ENCODE peak calls at places on chromosomes 16 and 17, in five cellular contexts. E is thoracic aorta, Q is dorsolateral prefrontal cortex, R is transverse colon, J is AG04450. K is an unnamed sample.

GRCh38 chr17:20172378-20172775 is 163.2 kb downstream of the SPECC1 start:
- DNase-seq in E (no peak), Q (no peak), R (no peak), J (no peak), K (no peak)

GRCh38 chr17:83198366-83199341 is 119.2 kb downstream of the METRNL start:
- DNase-seq in E (peak), Q (no peak), R (no peak), J (no peak), K (peak)

GRCh38 chr16:19084879-19085278 is 17.5 kb downstream of the COQ7 start:
- DNase-seq in E (no peak), Q (no peak), R (no peak), J (no peak), K (no peak)

GRCh38 chr17:77644181-77644972 is 314.1 kb upstream of the TNRC6C start:
- DNase-seq in E (no peak), Q (no peak), R (no peak), J (no peak), K (no peak)

GRCh38 chr17:81537343-81537855 is 9.2 kb downstream of the FSCN2 start:
- DNase-seq in E (no peak), Q (no peak), R (peak), J (no peak), K (no peak)

GRCh38 chr16:51922476-51922875 is 624.5 kb downstream of the TOX3 start:
- DNase-seq in E (no peak), Q (no peak), R (no peak), J (no peak), K (no peak)

GRCh38 chr16:49027420-49027819 is 254.2 kb downstream of the CBLN1 start:
- DNase-seq in E (no peak), Q (no peak), R (no peak), J (no peak), K (no peak)

GRCh38 chr17:30477758-30478115 is 529 bp downstream of the GOSR1 start:
- DNase-seq in E (no peak), Q (no peak), R (no peak), J (no peak), K (no peak)

GRCh38 chr16:87762071-87762571 is 3.7 kb downstream of the KLHDC4 start:
- DNase-seq in E (no peak), Q (no peak), R (no peak), J (no peak), K (no peak)

GRCh38 chr17:65290041-65290440 is 152.9 kb downstream of the RGS9 start:
- DNase-seq in E (no peak), Q (no peak), R (peak), J (no peak), K (no peak)

GRCh38 chr17:78341559-78342437 is 18.1 kb downstream of the SOCS3 start:
- DNase-seq in E (no peak), Q (peak), R (peak), J (no peak), K (peak)

GRCh38 chr16:27983244-27983643 is 80.3 kb downstream of the GSG1L start:
- DNase-seq in E (no peak), Q (no peak), R (no peak), J (no peak), K (no peak)

DNA sequence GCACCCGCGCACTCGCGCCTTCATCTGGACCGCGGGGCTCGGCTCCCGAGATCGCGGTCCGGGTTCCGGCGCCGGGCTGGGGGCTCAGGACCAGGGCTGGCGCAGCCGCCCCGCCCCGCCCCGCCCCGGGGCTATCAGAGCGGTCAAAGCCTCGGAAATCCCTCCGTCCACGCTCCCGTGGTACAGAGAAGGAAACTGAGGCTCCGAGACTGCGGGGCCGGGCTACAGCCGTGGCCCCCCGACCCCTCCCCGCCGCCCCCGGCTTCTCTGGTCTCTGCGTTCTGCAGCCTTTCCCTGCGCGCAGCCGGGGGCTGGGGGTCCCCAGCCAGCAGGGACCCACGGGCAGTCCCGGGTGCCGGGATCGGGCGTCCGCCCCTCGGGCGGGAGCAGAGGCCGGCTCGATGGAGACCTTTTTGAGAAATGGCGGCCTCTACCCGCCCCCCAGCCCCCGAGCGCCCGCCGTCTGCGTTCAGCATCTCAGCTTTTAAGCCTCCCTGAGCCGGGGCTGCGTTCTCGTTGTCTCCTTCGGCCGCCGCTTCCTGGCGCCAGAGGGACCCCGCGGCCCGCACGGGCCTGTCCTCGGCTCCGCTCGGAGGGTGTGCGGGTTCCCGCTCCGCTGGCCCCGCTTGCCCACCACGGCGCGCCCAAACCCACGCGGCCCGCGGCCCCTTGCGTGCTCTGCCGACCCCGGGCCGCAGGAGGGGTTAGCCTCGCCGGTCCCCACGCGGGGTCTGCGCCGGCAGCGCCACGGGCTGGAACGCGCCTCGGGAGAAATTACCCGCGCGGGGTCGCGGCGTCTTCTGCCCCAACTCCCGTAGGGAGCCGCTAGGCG is 1.5 kb upstream of the NPTX1 start:
- DNase-seq in E (no peak), Q (peak), R (peak), J (no peak), K (peak)
- H3K4me3 ChIP-seq in E (peak), Q (peak), R (peak), J (peak), K (peak)

DNA sequence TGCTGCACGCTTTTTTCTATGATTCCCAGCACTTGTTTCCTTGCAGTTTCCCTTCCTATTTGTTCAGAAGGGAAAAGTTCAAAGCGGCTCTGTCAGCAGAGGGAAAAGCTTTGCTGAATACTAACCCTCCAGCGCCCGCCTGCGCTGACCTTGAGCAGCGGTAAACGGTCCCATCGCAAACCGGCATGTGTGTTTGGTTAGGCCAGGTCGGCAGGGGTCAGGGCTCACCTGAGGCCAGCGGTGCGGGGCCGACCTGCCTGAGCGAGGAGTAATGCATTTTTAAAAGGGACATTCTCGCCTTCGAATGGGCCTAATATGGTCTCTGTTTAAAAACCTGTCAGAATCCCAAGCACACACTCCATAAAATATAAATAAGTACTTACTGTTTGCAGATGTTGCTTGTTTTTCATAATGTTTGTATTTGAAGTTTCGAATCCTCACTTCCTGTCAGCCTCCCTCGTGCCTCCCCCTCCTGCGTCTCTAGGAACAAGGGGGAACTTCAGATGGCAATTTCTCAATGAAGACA is 110.1 kb downstream of the IRX3 start:
- DNase-seq in E (no peak), Q (no peak), R (no peak), J (no peak), K (no peak)
- H3K27ac ChIP-seq in E (no peak), Q (no peak), R (no peak), J (no peak), K (no peak)

GRCh38 chr17:21352981-21353265 is 23.2 kb upstream of the KCNJ12 start:
- DNase-seq in E (no peak), Q (no peak), R (no peak), J (no peak), K (no peak)
- H3K4me3 ChIP-seq in E (no peak), Q (no peak), R (no peak), J (no peak), K (no peak)

GRCh38 chr16:4637501-4638166 is 13.0 kb downstream of the MGRN1 start:
- DNase-seq in E (no peak), Q (no peak), R (no peak), J (no peak), K (no peak)
- H3K27ac ChIP-seq in E (no peak), Q (peak), R (no peak), J (no peak), K (no peak)

GRCh38 chr16:89316701-89317100 is 99.2 kb downstream of the ZNF778 start:
- DNase-seq in E (no peak), Q (no peak), R (no peak), J (no peak), K (no peak)
- H3K4me3 ChIP-seq in E (no peak), Q (no peak), R (no peak), J (no peak), K (no peak)

DNA sequence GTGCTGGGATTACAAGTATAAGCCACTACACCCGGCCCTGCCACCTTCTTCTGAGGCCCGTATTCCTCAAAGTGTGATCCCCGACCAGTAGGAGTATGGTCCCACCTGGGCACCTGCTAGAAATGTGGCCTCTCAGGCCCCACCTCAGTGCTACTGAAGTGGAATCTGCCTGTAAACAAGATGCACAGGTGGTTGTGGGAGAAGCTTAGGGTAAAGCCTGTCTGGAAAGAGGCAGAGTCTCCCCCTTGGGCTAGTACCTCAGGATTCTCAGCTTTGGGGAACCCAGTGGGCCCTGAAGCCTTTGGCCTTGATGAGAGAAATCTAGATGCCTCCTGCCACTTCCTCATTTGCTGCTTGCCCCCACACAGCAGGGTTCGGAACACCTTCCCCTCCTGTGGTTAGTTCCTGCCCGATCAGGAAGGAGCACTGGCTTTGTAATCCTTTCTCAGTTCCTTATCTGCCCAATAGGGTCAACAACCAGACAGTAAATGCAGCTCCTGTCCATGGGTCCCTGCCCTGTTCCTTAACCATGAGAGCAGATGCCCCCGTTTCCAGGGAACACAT is 25.2 kb downstream of the TK2 start:
- DNase-seq in E (no peak), Q (no peak), R (peak), J (no peak), K (peak)
- H3K27ac ChIP-seq in E (peak), Q (peak), R (peak), J (no peak), K (no peak)

GRCh38 chr16:88967800-88968588 is 9.0 kb downstream of the CBFA2T3 start:
- DNase-seq in E (no peak), Q (no peak), R (peak), J (no peak), K (no peak)

GRCh38 chr16:88968589-88969280 is 8.3 kb downstream of the CBFA2T3 start:
- DNase-seq in E (no peak), Q (no peak), R (no peak), J (no peak), K (no peak)

GRCh38 chr16:88970539-88971065 is 6.4 kb downstream of the CBFA2T3 start:
- DNase-seq in E (no peak), Q (no peak), R (no peak), J (no peak), K (no peak)

GRCh38 chr16:88970095-88970494 is 6.9 kb downstream of the CBFA2T3 start:
- DNase-seq in E (no peak), Q (no peak), R (no peak), J (no peak), K (no peak)

DNA sequence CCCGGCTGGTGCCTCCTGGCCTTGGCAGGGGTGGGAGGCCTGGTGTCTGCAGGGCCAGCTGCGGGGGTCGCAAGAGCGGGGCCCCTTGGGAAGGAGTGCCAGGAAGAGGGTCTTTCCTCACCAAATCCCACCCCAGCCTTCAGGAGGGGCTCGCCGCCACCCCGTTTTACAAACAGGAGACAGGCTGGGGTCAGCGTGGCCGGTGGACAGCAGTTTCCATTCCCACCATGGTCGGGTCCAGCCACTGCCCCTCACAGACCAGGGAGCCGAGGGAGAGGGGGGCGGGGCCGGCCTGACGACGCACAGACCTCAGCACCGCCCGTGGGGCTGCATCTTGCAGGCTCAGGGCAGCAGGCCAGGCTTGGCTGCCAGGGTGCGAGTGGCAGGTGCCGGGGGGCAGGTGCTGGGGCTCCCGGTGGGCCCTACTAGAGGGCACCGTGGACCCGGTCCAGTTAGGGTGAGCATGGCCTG is 7.6 kb downstream of the CBFA2T3 start:
- DNase-seq in E (no peak), Q (no peak), R (no peak), J (no peak), K (no peak)
- H3K4me3 ChIP-seq in E (no peak), Q (no peak), R (no peak), J (no peak), K (no peak)

DNA sequence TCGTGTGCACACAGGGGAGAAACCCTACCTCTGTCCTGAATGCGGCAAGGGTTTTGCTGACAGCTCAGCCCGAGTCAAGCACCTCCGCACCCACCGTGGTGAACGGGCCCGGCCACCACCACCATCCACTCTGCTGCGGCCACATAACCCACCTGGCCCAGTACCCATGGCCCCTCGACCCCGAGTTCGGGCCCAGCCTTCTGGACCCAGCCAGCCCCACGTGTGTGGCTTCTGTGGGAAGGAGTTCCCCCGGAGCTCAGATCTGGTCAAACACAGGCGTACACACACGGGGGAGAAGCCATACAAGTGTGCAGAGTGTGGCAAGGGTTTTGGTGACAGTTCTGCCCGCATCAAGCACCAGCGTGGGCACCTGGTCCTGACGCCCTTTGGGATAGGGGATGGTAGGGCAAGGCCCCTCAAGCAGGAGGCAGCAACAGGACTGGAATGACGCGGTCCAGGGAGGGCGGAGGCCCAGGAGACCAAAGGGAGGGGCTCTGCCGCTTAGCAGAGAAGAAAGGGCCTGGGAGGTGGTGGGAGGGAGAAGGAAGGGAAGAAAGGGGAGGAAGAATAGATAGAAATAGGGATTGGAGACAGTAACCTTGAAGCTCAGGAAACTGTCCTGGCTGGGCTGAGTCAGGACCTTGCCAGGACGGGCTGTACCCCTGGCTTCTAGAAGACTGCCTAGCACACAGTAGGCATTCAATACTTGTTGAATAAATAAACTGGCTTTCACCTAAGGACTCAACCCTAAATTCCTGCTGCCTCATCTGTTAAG is 3.6 kb downstream of the ZNF48 start:
- DNase-seq in E (no peak), Q (no peak), R (no peak), J (no peak), K (no peak)
- H3K27ac ChIP-seq in E (peak), Q (peak), R (peak), J (no peak), K (no peak)

K was measured in SJSA1.